ENCODE peak calls at places on chromosomes 4 and X, in four cellular contexts. One of them, this sample, is unnamed.

GRCh38 chrX:106726485-106727437 is at the start of gene RNF128:
- DNase-seq in transverse colon: peak; percentile 76
- DNase-seq in endodermal cell: peak; percentile 88
- DNase-seq in right lobe of liver: peak; percentile 86
- DNase-seq in this sample: peak; percentile 36

GRCh38 chr4:99574530-99575314 is at the start of gene MTTP:
- DNase-seq in transverse colon: no peak
- DNase-seq in endodermal cell: no peak
- DNase-seq in right lobe of liver: peak; percentile 58
- DNase-seq in this sample: no peak

GRCh38 chr4:123481034-123481433 is 84.4 kb downstream of the SPRY1 start:
- DNase-seq in transverse colon: no peak
- DNase-seq in endodermal cell: no peak
- DNase-seq in right lobe of liver: no peak
- DNase-seq in this sample: no peak

GRCh38 chrX:16990839-16991238 is 44.4 kb downstream of the REPS2 start:
- DNase-seq in transverse colon: no peak
- DNase-seq in endodermal cell: no peak
- DNase-seq in right lobe of liver: no peak
- DNase-seq in this sample: no peak

GRCh38 chr4:16120720-16121119 is 36.9 kb upstream of the PROM1 start:
- DNase-seq in transverse colon: no peak
- DNase-seq in endodermal cell: peak; percentile 62
- DNase-seq in right lobe of liver: no peak
- DNase-seq in this sample: no peak

GRCh38 chrX:140709421-140709846 is at the start of gene LINC00632:
- DNase-seq in transverse colon: no peak
- DNase-seq in endodermal cell: no peak
- DNase-seq in right lobe of liver: no peak
- DNase-seq in this sample: no peak

GRCh38 chrX:140467211-140467610 is 37.7 kb downstream of the SOX3 start:
- DNase-seq in transverse colon: no peak
- DNase-seq in endodermal cell: no peak
- DNase-seq in right lobe of liver: no peak
- DNase-seq in this sample: no peak

GRCh38 chr4:81470456-81471327 is 1.0 kb downstream of the RASGEF1B start:
- DNase-seq in transverse colon: peak; percentile 64
- DNase-seq in endodermal cell: peak; percentile 81
- DNase-seq in right lobe of liver: peak; percentile 71
- DNase-seq in this sample: peak; percentile 79

GRCh38 chrX:136456133-136456532 is 31.6 kb upstream of the BRS3 start:
- DNase-seq in transverse colon: no peak
- DNase-seq in endodermal cell: no peak
- DNase-seq in right lobe of liver: no peak
- DNase-seq in this sample: no peak

GRCh38 chr4:2395584-2395983 is 22.9 kb downstream of the ZFYVE28 start:
- DNase-seq in transverse colon: no peak
- DNase-seq in endodermal cell: no peak
- DNase-seq in right lobe of liver: no peak
- DNase-seq in this sample: no peak

GRCh38 chr4:42104521-42104920 is 47.9 kb downstream of the BEND4 start:
- DNase-seq in transverse colon: no peak
- DNase-seq in endodermal cell: no peak
- DNase-seq in right lobe of liver: no peak
- DNase-seq in this sample: no peak

GRCh38 chr4:139246166-139246565 is 33.9 kb downstream of the MGARP start:
- DNase-seq in transverse colon: no peak
- DNase-seq in endodermal cell: no peak
- DNase-seq in right lobe of liver: no peak
- DNase-seq in this sample: no peak

GRCh38 chr4:1556541-1557220 is 127.4 kb downstream of the FAM53A start:
- DNase-seq in transverse colon: no peak
- DNase-seq in endodermal cell: peak; percentile 75
- DNase-seq in right lobe of liver: no peak
- DNase-seq in this sample: no peak

GRCh38 chrX:51192104-51192503 is 140.5 kb upstream of the NUDT10 start:
- DNase-seq in transverse colon: no peak
- DNase-seq in endodermal cell: peak; percentile 48
- DNase-seq in right lobe of liver: no peak
- DNase-seq in this sample: no peak

GRCh38 chr4:80307183-80307735 is 28.3 kb upstream of the CFAP299 start:
- DNase-seq in transverse colon: no peak
- DNase-seq in endodermal cell: no peak
- DNase-seq in right lobe of liver: no peak
- DNase-seq in this sample: no peak

GRCh38 chr4:8047837-8048678 is 108.4 kb upstream of the AFAP1 start:
- DNase-seq in transverse colon: no peak
- DNase-seq in endodermal cell: peak; percentile 74
- DNase-seq in right lobe of liver: no peak
- DNase-seq in this sample: no peak

GRCh38 chr4:138804705-138805104 is 210.9 kb upstream of the NOCT start:
- DNase-seq in transverse colon: no peak
- DNase-seq in endodermal cell: no peak
- DNase-seq in right lobe of liver: no peak
- DNase-seq in this sample: no peak

GRCh38 chr4:124282301-124282898 is 430.1 kb downstream of the ANKRD50 start:
- DNase-seq in transverse colon: no peak
- DNase-seq in endodermal cell: no peak
- DNase-seq in right lobe of liver: no peak
- DNase-seq in this sample: no peak

GRCh38 chr4:181592221-181592745 is 650.9 kb upstream of the TENM3 start:
- DNase-seq in transverse colon: no peak
- DNase-seq in endodermal cell: no peak
- DNase-seq in right lobe of liver: no peak
- DNase-seq in this sample: no peak

GRCh38 chrX:71997320-71997719 is 86.7 kb downstream of the NHSL2 start:
- DNase-seq in transverse colon: no peak
- DNase-seq in endodermal cell: peak; percentile 52
- DNase-seq in right lobe of liver: no peak
- DNase-seq in this sample: no peak

GRCh38 chrX:54193085-54193484 is 10.0 kb upstream of the FAM120C start:
- DNase-seq in transverse colon: no peak
- DNase-seq in endodermal cell: no peak
- DNase-seq in right lobe of liver: no peak
- DNase-seq in this sample: no peak

GRCh38 chrX:121479406-121479805 is 432.0 kb downstream of the GLUD2 start:
- DNase-seq in transverse colon: no peak
- DNase-seq in endodermal cell: no peak
- DNase-seq in right lobe of liver: no peak
- DNase-seq in this sample: no peak

GRCh38 chrX:154401045-154401799 is 3.0 kb downstream of the RPL10 start:
- DNase-seq in transverse colon: no peak
- DNase-seq in endodermal cell: peak; percentile 81
- DNase-seq in right lobe of liver: peak; percentile 62
- DNase-seq in this sample: no peak

GRCh38 chrX:44338361-44338760 is 5.1 kb downstream of the EFHC2 start:
- DNase-seq in transverse colon: no peak
- DNase-seq in endodermal cell: no peak
- DNase-seq in right lobe of liver: no peak
- DNase-seq in this sample: no peak

GRCh38 chrX:44344194-44344593 is 722 bp upstream of the EFHC2 start:
- DNase-seq in transverse colon: peak; percentile 38
- DNase-seq in endodermal cell: peak; percentile 41
- DNase-seq in right lobe of liver: no peak
- DNase-seq in this sample: peak; percentile 72

GRCh38 chrX:44344687-44345086 is 1.2 kb upstream of the EFHC2 start:
- DNase-seq in transverse colon: no peak
- DNase-seq in endodermal cell: no peak
- DNase-seq in right lobe of liver: no peak
- DNase-seq in this sample: no peak

GRCh38 chrX:44343412-44343942 is at the start of gene EFHC2:
- DNase-seq in transverse colon: peak; percentile 28
- DNase-seq in endodermal cell: peak; percentile 62
- DNase-seq in right lobe of liver: peak; percentile 58
- DNase-seq in this sample: peak; percentile 53

DNA sequence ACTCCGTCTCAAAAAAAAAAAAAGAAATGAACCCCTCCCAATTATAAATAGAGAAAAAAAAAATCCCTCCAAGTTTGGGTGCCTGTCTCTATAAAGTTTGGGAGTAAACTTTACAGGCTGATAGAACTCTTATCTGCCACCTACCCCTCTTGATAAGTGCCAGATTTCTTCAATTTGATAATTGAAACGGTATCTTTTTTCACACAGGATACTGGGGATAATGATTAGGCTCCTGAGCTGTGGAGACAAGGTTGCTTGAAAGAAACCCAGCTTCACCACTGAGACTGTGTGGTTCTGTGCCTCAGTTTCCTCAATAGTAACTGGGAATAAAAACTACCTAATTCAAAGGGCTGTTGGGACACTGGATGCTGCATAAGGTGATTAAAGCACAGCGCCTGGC is 606 bp downstream of the EFHC2 start:
- DNase-seq in transverse colon: no peak
- DNase-seq in endodermal cell: no peak
- DNase-seq in right lobe of liver: no peak
- DNase-seq in this sample: no peak
- H3K4me3 ChIP-seq in transverse colon: no peak overlapping the region
- H3K4me3 ChIP-seq in endodermal cell: no peak overlapping the region
- H3K4me3 ChIP-seq in right lobe of liver: no peak overlapping the region
- H3K4me3 ChIP-seq in this sample: no peak overlapping the region

GRCh38 chr4:168508683-168509082 is 11.8 kb downstream of the PALLD start:
- DNase-seq in transverse colon: no peak
- DNase-seq in endodermal cell: no peak
- DNase-seq in right lobe of liver: no peak
- DNase-seq in this sample: no peak

GRCh38 chr4:168509786-168510185 is 12.9 kb downstream of the PALLD start:
- DNase-seq in transverse colon: no peak
- DNase-seq in endodermal cell: no peak
- DNase-seq in right lobe of liver: no peak
- DNase-seq in this sample: no peak

GRCh38 chr4:168514249-168514852 is 17.5 kb downstream of the PALLD start:
- DNase-seq in transverse colon: no peak
- DNase-seq in endodermal cell: no peak
- DNase-seq in right lobe of liver: no peak
- DNase-seq in this sample: no peak

GRCh38 chr4:168515222-168516011 is 18.6 kb downstream of the PALLD start:
- DNase-seq in transverse colon: no peak
- DNase-seq in endodermal cell: no peak
- DNase-seq in right lobe of liver: no peak
- DNase-seq in this sample: no peak

DNA sequence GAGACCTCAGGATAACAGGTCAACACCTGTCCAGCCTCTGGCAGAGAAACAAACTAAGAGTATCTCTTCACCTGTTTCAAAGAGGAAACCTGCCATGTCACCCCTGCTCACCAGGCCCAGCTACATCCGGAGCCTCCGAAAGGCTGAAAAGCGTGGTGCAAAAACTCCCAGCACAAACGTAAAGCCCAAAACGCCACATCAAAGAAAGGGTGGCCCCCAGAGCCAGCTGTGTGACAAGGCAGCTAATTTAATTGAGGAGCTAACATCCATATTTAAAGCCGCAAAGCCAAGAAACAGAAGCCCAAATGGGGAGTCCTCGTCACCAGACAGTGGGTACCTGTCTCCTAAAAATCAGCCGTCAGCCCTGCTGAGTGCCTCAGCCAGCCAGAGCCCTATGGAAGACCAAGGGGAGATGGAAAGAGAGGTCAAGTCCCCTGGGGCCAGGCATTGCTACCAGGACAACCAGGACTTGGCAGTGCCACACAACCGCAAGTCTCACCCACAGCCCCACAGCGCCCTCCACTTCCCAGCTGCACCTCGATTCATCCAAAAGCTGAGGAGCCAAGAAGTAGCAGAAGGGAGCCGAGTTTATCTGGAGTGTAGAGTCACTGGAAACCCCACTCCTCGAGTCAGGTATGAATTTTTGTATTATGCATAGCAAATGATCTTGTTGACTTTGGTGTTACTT is 15.1 kb downstream of the PALLD start:
- DNase-seq in transverse colon: no peak
- DNase-seq in endodermal cell: no peak
- DNase-seq in right lobe of liver: no peak
- DNase-seq in this sample: no peak
- H3K27ac ChIP-seq in transverse colon: no peak overlapping the region
- H3K27ac ChIP-seq in endodermal cell: no peak overlapping the region
- H3K27ac ChIP-seq in right lobe of liver: no peak overlapping the region
- H3K27ac ChIP-seq in this sample: no peak overlapping the region

GRCh38 chrX:15915959-15916703 is 61.5 kb upstream of the AP1S2 start:
- DNase-seq in transverse colon: no peak
- DNase-seq in endodermal cell: no peak
- DNase-seq in right lobe of liver: no peak
- DNase-seq in this sample: no peak
- H3K4me3 ChIP-seq in transverse colon: no peak overlapping the region
- H3K4me3 ChIP-seq in endodermal cell: no peak overlapping the region
- H3K4me3 ChIP-seq in right lobe of liver: no peak overlapping the region
- H3K4me3 ChIP-seq in this sample: no peak overlapping the region

DNA sequence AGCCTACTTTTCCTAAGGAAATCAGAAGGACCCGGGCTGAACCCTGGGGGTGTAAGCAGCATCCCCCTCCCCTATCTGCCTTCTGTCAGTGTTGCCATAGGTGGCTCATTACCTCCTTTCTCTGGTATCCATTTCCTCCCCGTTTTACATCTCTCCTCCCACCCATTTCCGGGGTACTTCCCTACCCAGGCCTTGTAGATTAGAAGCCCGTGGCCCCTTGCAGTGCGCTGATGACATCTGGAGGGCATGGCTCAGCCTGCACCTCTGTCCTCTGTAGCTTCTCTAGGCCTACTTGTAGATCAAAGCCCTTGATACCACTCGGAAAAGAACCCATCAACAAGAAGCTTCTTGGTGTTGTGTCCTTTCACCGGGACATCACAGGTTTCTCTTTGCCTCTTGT is 71.8 kb downstream of the NBDY start:
- DNase-seq in transverse colon: peak; percentile 6
- DNase-seq in endodermal cell: peak; percentile 55
- DNase-seq in right lobe of liver: no peak
- DNase-seq in this sample: no peak
- H3K27ac ChIP-seq in transverse colon: no peak overlapping the region
- H3K27ac ChIP-seq in endodermal cell: no peak overlapping the region
- H3K27ac ChIP-seq in right lobe of liver: no peak overlapping the region
- H3K27ac ChIP-seq in this sample: no peak overlapping the region

DNA sequence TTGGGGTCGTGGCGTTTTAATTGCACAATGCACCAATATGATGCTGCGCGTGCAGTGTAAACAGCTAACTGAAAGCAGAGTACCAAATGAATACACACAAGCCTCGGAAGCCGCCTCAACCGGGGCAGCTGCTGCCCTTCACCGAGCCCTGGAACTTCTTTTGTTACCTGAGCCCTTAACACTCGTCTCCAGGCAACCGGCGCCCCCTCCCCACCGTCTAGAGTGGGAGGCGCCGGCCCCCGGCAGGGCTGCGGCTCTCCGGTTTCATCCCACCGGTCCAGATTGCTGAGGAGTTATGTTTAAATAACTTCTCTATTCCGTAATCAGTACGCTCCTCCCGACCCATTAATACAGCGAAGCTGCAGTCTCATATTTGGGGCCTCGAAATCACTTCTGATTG is 173.2 kb upstream of the TBL1X start:
- DNase-seq in transverse colon: no peak
- DNase-seq in endodermal cell: peak; percentile 79
- DNase-seq in right lobe of liver: no peak
- DNase-seq in this sample: no peak
- H3K4me3 ChIP-seq in transverse colon: no peak overlapping the region
- H3K4me3 ChIP-seq in endodermal cell: no peak overlapping the region
- H3K4me3 ChIP-seq in right lobe of liver: no peak overlapping the region
- H3K4me3 ChIP-seq in this sample: no peak overlapping the region

GRCh38 chr4:128859887-128860774 is 50.6 kb downstream of the JADE1 start:
- DNase-seq in transverse colon: no peak
- DNase-seq in endodermal cell: no peak
- DNase-seq in right lobe of liver: no peak
- DNase-seq in this sample: no peak
- H3K27ac ChIP-seq in transverse colon: peak overlapping the region; percentile 28
- H3K27ac ChIP-seq in endodermal cell: no peak overlapping the region
- H3K27ac ChIP-seq in right lobe of liver: no peak overlapping the region
- H3K27ac ChIP-seq in this sample: peak overlapping the region; percentile 14

This sample was measured in aorta.